ENCODE peak calls at places on chromosomes 5 and 9, in six cellular contexts. One of them, this sample, is unnamed.

GRCh38 chr9:14400658-14400995 is 86.7 kb upstream of the NFIB start:
- DNase-seq in HCT116: peak; percentile 6
- DNase-seq in endothelial cell of umbilical vein: peak; percentile 90
- DNase-seq in fibroblast of mammary gland: peak; percentile 95
- DNase-seq in SK-N-SH: peak; percentile 17
- DNase-seq in AG09309: no peak
- DNase-seq in this sample: peak; percentile 75

GRCh38 chr5:111641533-111642230 is 115.3 kb downstream of the NREP start:
- DNase-seq in endothelial cell of umbilical vein: no peak
- DNase-seq in SK-N-SH: no peak
- DNase-seq in AG09309: peak; percentile 49
- DNase-seq in fibroblast of mammary gland: peak; percentile 91
- DNase-seq in HCT116: no peak
- DNase-seq in this sample: peak; percentile 88

GRCh38 chr9:72612449-72612848 is 91.0 kb downstream of the TMC1 start:
- DNase-seq in endothelial cell of umbilical vein: no peak
- DNase-seq in HCT116: no peak
- DNase-seq in AG09309: no peak
- DNase-seq in fibroblast of mammary gland: no peak
- DNase-seq in SK-N-SH: no peak
- DNase-seq in this sample: no peak

GRCh38 chr9:128091144-128091543 is 23.1 kb downstream of the SLC25A25 start:
- DNase-seq in SK-N-SH: peak; percentile 93
- DNase-seq in fibroblast of mammary gland: peak; percentile 92
- DNase-seq in endothelial cell of umbilical vein: peak; percentile 50
- DNase-seq in HCT116: no peak
- DNase-seq in AG09309: peak; percentile 77
- DNase-seq in this sample: peak; percentile 94

GRCh38 chr9:5518937-5519319 is 8.6 kb downstream of the PDCD1LG2 start:
- DNase-seq in HCT116: no peak
- DNase-seq in SK-N-SH: no peak
- DNase-seq in AG09309: no peak
- DNase-seq in endothelial cell of umbilical vein: no peak
- DNase-seq in fibroblast of mammary gland: no peak
- DNase-seq in this sample: no peak

GRCh38 chr5:122195784-122196394 is 66.5 kb downstream of the ZNF474 start:
- DNase-seq in endothelial cell of umbilical vein: peak; percentile 73
- DNase-seq in HCT116: peak; percentile 28
- DNase-seq in AG09309: peak; percentile 35
- DNase-seq in fibroblast of mammary gland: peak; percentile 75
- DNase-seq in SK-N-SH: peak; percentile 35
- DNase-seq in this sample: peak; percentile 61

GRCh38 chr9:113349434-113350337 is at the start of gene BSPRY:
- DNase-seq in HCT116: peak; percentile 18
- DNase-seq in AG09309: no peak
- DNase-seq in endothelial cell of umbilical vein: no peak
- DNase-seq in SK-N-SH: peak; percentile 84
- DNase-seq in fibroblast of mammary gland: no peak
- DNase-seq in this sample: no peak

GRCh38 chr5:159146839-159147238 is 47.1 kb upstream of the EBF1 start:
- DNase-seq in SK-N-SH: no peak
- DNase-seq in AG09309: no peak
- DNase-seq in HCT116: no peak
- DNase-seq in fibroblast of mammary gland: no peak
- DNase-seq in endothelial cell of umbilical vein: no peak
- DNase-seq in this sample: no peak

GRCh38 chr9:129895376-129896268 is 60.4 kb downstream of the USP20 start:
- DNase-seq in endothelial cell of umbilical vein: no peak
- DNase-seq in HCT116: no peak
- DNase-seq in AG09309: no peak
- DNase-seq in SK-N-SH: no peak
- DNase-seq in fibroblast of mammary gland: no peak
- DNase-seq in this sample: no peak

GRCh38 chr5:72374844-72375243 is 54.7 kb downstream of the PTCD2 start:
- DNase-seq in fibroblast of mammary gland: no peak
- DNase-seq in SK-N-SH: no peak
- DNase-seq in HCT116: no peak
- DNase-seq in endothelial cell of umbilical vein: no peak
- DNase-seq in AG09309: no peak
- DNase-seq in this sample: no peak

GRCh38 chr9:129898205-129898604 is 62.9 kb downstream of the USP20 start:
- DNase-seq in fibroblast of mammary gland: peak; percentile 42
- DNase-seq in SK-N-SH: no peak
- DNase-seq in AG09309: no peak
- DNase-seq in HCT116: no peak
- DNase-seq in endothelial cell of umbilical vein: peak; percentile 26
- DNase-seq in this sample: peak; percentile 20

GRCh38 chr9:806285-807156 is 35.0 kb upstream of the DMRT1 start:
- DNase-seq in HCT116: no peak
- DNase-seq in SK-N-SH: peak; percentile 33
- DNase-seq in endothelial cell of umbilical vein: peak; percentile 50
- DNase-seq in AG09309: no peak
- DNase-seq in fibroblast of mammary gland: peak; percentile 53
- DNase-seq in this sample: peak; percentile 43

GRCh38 chr5:89282832-89283510 is 400.0 kb upstream of the MEF2C start:
- DNase-seq in SK-N-SH: no peak
- DNase-seq in HCT116: peak; percentile 29
- DNase-seq in AG09309: peak; percentile 24
- DNase-seq in endothelial cell of umbilical vein: peak; percentile 28
- DNase-seq in fibroblast of mammary gland: peak; percentile 85
- DNase-seq in this sample: peak; percentile 40

GRCh38 chr5:149550608-149551226 is 522 bp downstream of the CSNK1A1 start:
- DNase-seq in AG09309: no peak
- DNase-seq in HCT116: no peak
- DNase-seq in fibroblast of mammary gland: no peak
- DNase-seq in SK-N-SH: peak; percentile 39
- DNase-seq in endothelial cell of umbilical vein: no peak
- DNase-seq in this sample: no peak

GRCh38 chr5:177041936-177042335 is 19.4 kb downstream of the ZNF346 start:
- DNase-seq in AG09309: no peak
- DNase-seq in endothelial cell of umbilical vein: no peak
- DNase-seq in SK-N-SH: no peak
- DNase-seq in HCT116: no peak
- DNase-seq in fibroblast of mammary gland: no peak
- DNase-seq in this sample: no peak

GRCh38 chr5:90637731-90638130 is 79.1 kb downstream of the ADGRV1 start:
- DNase-seq in endothelial cell of umbilical vein: no peak
- DNase-seq in fibroblast of mammary gland: no peak
- DNase-seq in HCT116: no peak
- DNase-seq in SK-N-SH: no peak
- DNase-seq in AG09309: no peak
- DNase-seq in this sample: no peak
- TF ChIP-seq CTCF in endothelial cell of umbilical vein: no peak
- TF ChIP-seq CTCF in fibroblast of mammary gland: no peak
- TF ChIP-seq CTCF in HCT116: no peak
- TF ChIP-seq CTCF in SK-N-SH: no peak
- TF ChIP-seq CTCF in AG09309: no peak
- TF ChIP-seq CTCF in this sample: no peak

GRCh38 chr5:143716856-143717255 is 95.1 kb upstream of the HMHB1 start:
- DNase-seq in SK-N-SH: no peak
- DNase-seq in fibroblast of mammary gland: no peak
- DNase-seq in HCT116: no peak
- DNase-seq in AG09309: no peak
- DNase-seq in endothelial cell of umbilical vein: no peak
- DNase-seq in this sample: no peak

GRCh38 chr5:143720689-143721088 is 91.3 kb upstream of the HMHB1 start:
- DNase-seq in HCT116: no peak
- DNase-seq in fibroblast of mammary gland: no peak
- DNase-seq in AG09309: no peak
- DNase-seq in endothelial cell of umbilical vein: no peak
- DNase-seq in SK-N-SH: no peak
- DNase-seq in this sample: no peak

GRCh38 chr5:143713331-143714032 is 98.5 kb upstream of the HMHB1 start:
- DNase-seq in fibroblast of mammary gland: peak; percentile 30
- DNase-seq in AG09309: peak; percentile 33
- DNase-seq in HCT116: no peak
- DNase-seq in SK-N-SH: no peak
- DNase-seq in endothelial cell of umbilical vein: no peak
- DNase-seq in this sample: peak; percentile 92

GRCh38 chr5:143714629-143715028 is 97.3 kb upstream of the HMHB1 start:
- DNase-seq in fibroblast of mammary gland: peak; percentile 25
- DNase-seq in endothelial cell of umbilical vein: no peak
- DNase-seq in HCT116: no peak
- DNase-seq in SK-N-SH: no peak
- DNase-seq in AG09309: no peak
- DNase-seq in this sample: no peak

GRCh38 chr5:143717400-143717799 is 94.6 kb upstream of the HMHB1 start:
- DNase-seq in SK-N-SH: no peak
- DNase-seq in AG09309: peak; percentile 82
- DNase-seq in HCT116: no peak
- DNase-seq in fibroblast of mammary gland: peak; percentile 84
- DNase-seq in endothelial cell of umbilical vein: peak; percentile 11
- DNase-seq in this sample: peak; percentile 97
- TF ChIP-seq CTCF in SK-N-SH: peak; percentile 48
- TF ChIP-seq CTCF in AG09309: no peak
- TF ChIP-seq CTCF in HCT116: no peak
- TF ChIP-seq CTCF in fibroblast of mammary gland: peak; percentile 23
- TF ChIP-seq CTCF in endothelial cell of umbilical vein: no peak
- TF ChIP-seq CTCF in this sample: peak; percentile 37

GRCh38 chr9:11794984-11795383 is 898.2 kb upstream of the TYRP1 start:
- DNase-seq in endothelial cell of umbilical vein: no peak
- DNase-seq in SK-N-SH: no peak
- DNase-seq in HCT116: no peak
- DNase-seq in AG09309: no peak
- DNase-seq in fibroblast of mammary gland: no peak
- DNase-seq in this sample: no peak
- TF ChIP-seq CTCF in endothelial cell of umbilical vein: no peak
- TF ChIP-seq CTCF in SK-N-SH: no peak
- TF ChIP-seq CTCF in HCT116: no peak
- TF ChIP-seq CTCF in AG09309: no peak
- TF ChIP-seq CTCF in fibroblast of mammary gland: no peak
- TF ChIP-seq CTCF in this sample: no peak

GRCh38 chr5:195401-196160 is 4.3 kb downstream of the LRRC14B start:
- DNase-seq in AG09309: no peak
- DNase-seq in SK-N-SH: no peak
- DNase-seq in HCT116: no peak
- DNase-seq in endothelial cell of umbilical vein: no peak
- DNase-seq in fibroblast of mammary gland: no peak
- DNase-seq in this sample: no peak
- TF ChIP-seq CTCF in AG09309: no peak
- TF ChIP-seq CTCF in SK-N-SH: no peak
- TF ChIP-seq CTCF in HCT116: no peak
- TF ChIP-seq CTCF in endothelial cell of umbilical vein: no peak
- TF ChIP-seq CTCF in fibroblast of mammary gland: peak; percentile 22
- TF ChIP-seq CTCF in this sample: no peak

GRCh38 chr9:134962065-134962997 is 44.6 kb upstream of the FCN1 start:
- DNase-seq in SK-N-SH: no peak
- DNase-seq in endothelial cell of umbilical vein: no peak
- DNase-seq in AG09309: no peak
- DNase-seq in HCT116: no peak
- DNase-seq in fibroblast of mammary gland: no peak
- DNase-seq in this sample: no peak
- TF ChIP-seq CTCF in SK-N-SH: no peak
- TF ChIP-seq CTCF in endothelial cell of umbilical vein: no peak
- TF ChIP-seq CTCF in AG09309: no peak
- TF ChIP-seq CTCF in HCT116: no peak
- TF ChIP-seq CTCF in fibroblast of mammary gland: no peak
- TF ChIP-seq CTCF in this sample: no peak

GRCh38 chr9:76759726-76760125 is 4.5 kb upstream of the PCA3 start:
- DNase-seq in SK-N-SH: no peak
- DNase-seq in HCT116: no peak
- DNase-seq in fibroblast of mammary gland: no peak
- DNase-seq in AG09309: no peak
- DNase-seq in endothelial cell of umbilical vein: no peak
- DNase-seq in this sample: no peak

GRCh38 chr9:76757274-76757673 is 7.0 kb upstream of the PCA3 start:
- DNase-seq in HCT116: no peak
- DNase-seq in fibroblast of mammary gland: no peak
- DNase-seq in endothelial cell of umbilical vein: no peak
- DNase-seq in SK-N-SH: no peak
- DNase-seq in AG09309: no peak
- DNase-seq in this sample: no peak

GRCh38 chr9:76758476-76758875 is 5.8 kb upstream of the PCA3 start:
- DNase-seq in SK-N-SH: no peak
- DNase-seq in HCT116: no peak
- DNase-seq in fibroblast of mammary gland: no peak
- DNase-seq in AG09309: no peak
- DNase-seq in endothelial cell of umbilical vein: no peak
- DNase-seq in this sample: no peak

GRCh38 chr9:76764138-76764537 is at the start of gene PCA3:
- DNase-seq in fibroblast of mammary gland: no peak
- DNase-seq in AG09309: no peak
- DNase-seq in HCT116: no peak
- DNase-seq in SK-N-SH: no peak
- DNase-seq in endothelial cell of umbilical vein: no peak
- DNase-seq in this sample: no peak

DNA sequence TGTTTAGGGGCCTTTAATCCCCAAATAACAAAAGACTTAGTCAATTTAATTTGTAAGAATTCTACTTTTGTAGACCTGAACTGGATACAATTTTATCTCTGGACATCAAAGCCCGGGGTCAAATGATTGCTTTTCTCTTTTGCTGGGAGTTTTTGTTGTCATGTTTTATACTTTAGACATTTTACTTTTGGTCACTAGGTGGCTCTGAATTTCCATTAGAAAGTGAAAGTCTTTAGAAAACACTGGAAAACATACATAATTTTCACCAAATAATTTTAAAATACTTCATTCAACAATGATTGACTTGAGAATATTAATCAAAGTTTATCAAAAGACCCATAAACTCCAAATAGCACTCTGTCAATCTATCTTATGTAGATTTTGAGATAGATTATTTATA is 2.8 kb upstream of the PCA3 start:
- DNase-seq in SK-N-SH: no peak
- DNase-seq in fibroblast of mammary gland: peak; percentile 24
- DNase-seq in HCT116: no peak
- DNase-seq in AG09309: no peak
- DNase-seq in endothelial cell of umbilical vein: peak; percentile 24
- DNase-seq in this sample: peak; percentile 3
- TF ChIP-seq CTCF in SK-N-SH: peak; percentile 64
- TF ChIP-seq CTCF in fibroblast of mammary gland: peak; percentile 36
- TF ChIP-seq CTCF in HCT116: peak; percentile 29
- TF ChIP-seq CTCF in AG09309: peak; percentile 30
- TF ChIP-seq CTCF in endothelial cell of umbilical vein: no peak
- TF ChIP-seq CTCF in this sample: peak; percentile 51